ENCODE peak calls at places on chromosomes 11 and 22, in eight cellular contexts. H is epithelial cell of esophagus, V is neural progenitor cell, P is cardiac fibroblast, G is ovary, A is nephron progenitor cell, B is AG09309, L is AG10803. O is an unnamed sample.

GRCh38 chr22:35684270-35684700 is 33.4 kb upstream of the APOL5 start:
- DNase-seq in V (peak; percentile 67), G (peak; percentile 32), B (peak; percentile 4), H (peak; percentile 24), L (peak; percentile 63), P (peak; percentile 77), A (no peak), O (peak; percentile 29)

GRCh38 chr11:78688460-78688859 is 113.8 kb upstream of the NARS2 start:
- DNase-seq in B (no peak), L (no peak), H (peak; percentile 75), V (no peak), P (no peak), A (no peak), G (no peak), O (no peak)

GRCh38 chr22:23144926-23145906 is at the start of gene RAB36:
- DNase-seq in L (peak; percentile 97), P (peak; percentile 99), H (peak; percentile 99), A (peak; percentile 100), V (peak; percentile 100), B (peak; percentile 93), G (peak; percentile 100), O (peak; percentile 96)

GRCh38 chr11:108019870-108020540 is 11.3 kb downstream of the CUL5 start:
- DNase-seq in G (no peak), H (peak; percentile 5), A (peak; percentile 12), B (no peak), L (peak; percentile 46), V (no peak), P (peak; percentile 24), O (no peak)

GRCh38 chr22:41469218-41469851 is 418 bp downstream of the ACO2 start:
- DNase-seq in H (no peak), P (no peak), A (no peak), V (peak; percentile 55), L (no peak), G (no peak), B (no peak), O (no peak)

GRCh38 chr11:70159612-70160570 is 43.2 kb upstream of the FADD start:
- DNase-seq in L (peak; percentile 27), G (no peak), H (peak; percentile 96), P (peak; percentile 21), V (no peak), A (no peak), B (peak; percentile 44), O (peak; percentile 22)

GRCh38 chr11:27807594-27807993 is 107.3 kb upstream of the BDNF start:
- DNase-seq in V (no peak), H (no peak), B (peak; percentile 61), A (no peak), L (peak; percentile 72), G (no peak), P (peak; percentile 6), O (peak; percentile 34)

GRCh38 chr11:28529540-28530410 is 421.6 kb downstream of the METTL15 start:
- DNase-seq in A (peak; percentile 4), P (peak; percentile 79), V (peak; percentile 62), B (peak; percentile 47), L (peak; percentile 70), H (peak; percentile 65), G (no peak), O (peak; percentile 27)

GRCh38 chr11:78313181-78313788 is 104.3 kb downstream of the GAB2 start:
- DNase-seq in H (peak; percentile 87), G (peak; percentile 34), P (peak; percentile 85), L (peak; percentile 69), A (no peak), V (no peak), B (peak; percentile 55), O (peak; percentile 44)

GRCh38 chr22:45502215-45503070 is at the start of gene FBLN1:
- DNase-seq in B (no peak), L (no peak), H (no peak), V (peak; percentile 95), A (peak; percentile 87), P (peak; percentile 46), G (peak; percentile 68), O (no peak)

GRCh38 chr11:61332266-61332822 is 561 bp downstream of the DDB1 start:
- DNase-seq in A (no peak), P (peak; percentile 27), V (peak; percentile 47), G (no peak), L (peak; percentile 41), H (peak; percentile 35), B (no peak), O (no peak)

GRCh38 chr11:8257003-8257664 is 6.5 kb downstream of the LMO1 start:
- DNase-seq in G (no peak), L (no peak), P (no peak), H (peak; percentile 44), V (no peak), A (no peak), B (no peak), O (no peak)

GRCh38 chr11:125517116-125517804 is 21.2 kb upstream of the FEZ1 start:
- DNase-seq in H (no peak), V (peak; percentile 97), L (peak; percentile 74), G (peak; percentile 58), B (peak; percentile 46), P (peak; percentile 94), A (peak; percentile 73), O (no peak)

GRCh38 chr22:18000441-18001039 is 23.8 kb downstream of the MICAL3 start:
- DNase-seq in B (no peak), H (no peak), V (peak; percentile 63), P (peak; percentile 22), G (peak; percentile 40), A (peak; percentile 45), L (no peak), O (no peak)

GRCh38 chr22:17997456-17997855 is 26.9 kb downstream of the MICAL3 start:
- DNase-seq in V (no peak), L (no peak), P (no peak), A (no peak), H (peak; percentile 53), B (no peak), G (no peak), O (no peak)

GRCh38 chr22:17998913-17999312 is 25.4 kb downstream of the MICAL3 start:
- DNase-seq in P (no peak), H (no peak), A (no peak), G (no peak), V (no peak), L (no peak), B (no peak), O (no peak)

GRCh38 chr22:17999851-18000250 is 24.5 kb downstream of the MICAL3 start:
- DNase-seq in P (no peak), A (no peak), B (no peak), G (no peak), H (peak; percentile 43), L (no peak), V (no peak), O (no peak)

DNA sequence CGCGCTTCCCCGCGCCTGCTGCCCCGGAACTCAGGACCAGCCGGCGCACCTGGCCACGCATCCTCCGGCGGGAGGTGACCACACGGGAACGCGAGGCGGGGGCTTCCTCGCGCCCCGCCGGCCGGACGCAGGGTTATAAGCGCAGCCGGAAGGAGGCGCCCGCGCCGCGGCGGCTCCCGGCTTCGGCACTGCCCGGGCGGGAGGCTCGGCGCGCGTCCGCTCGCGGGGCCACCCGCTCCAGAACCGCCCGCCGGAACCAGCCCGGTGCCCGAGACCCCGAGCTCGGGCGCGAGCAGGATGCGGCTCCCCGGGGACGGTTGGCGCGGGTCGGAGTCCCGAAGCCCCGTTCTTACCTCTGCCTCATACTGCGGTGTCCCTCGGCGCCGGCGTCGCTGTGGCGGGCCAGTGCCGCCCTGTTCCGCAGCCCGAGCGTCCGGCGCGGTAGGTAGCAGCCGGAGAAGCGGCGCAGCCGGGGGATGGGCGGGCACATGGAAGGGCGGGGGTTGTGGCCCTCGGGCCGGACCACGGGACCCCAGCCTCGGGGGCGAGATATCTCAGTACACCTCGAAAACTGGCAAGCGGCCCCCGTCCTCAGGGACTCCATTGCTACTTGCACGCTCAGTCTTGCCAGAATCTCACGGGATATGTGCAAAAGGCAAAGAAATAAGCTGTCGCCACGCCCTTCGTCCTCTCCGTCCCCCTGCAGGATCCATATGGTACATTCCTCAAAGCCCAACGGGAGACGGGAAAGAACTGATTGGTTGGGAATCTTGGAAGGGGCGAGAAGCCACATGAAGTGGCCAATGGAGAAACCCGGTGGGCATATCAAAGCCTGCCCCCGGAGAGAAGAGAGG is 23.1 kb downstream of the MICAL3 start:
- DNase-seq in H (peak; percentile 95), G (peak; percentile 92), L (peak; percentile 99), B (peak; percentile 95), P (peak; percentile 99), A (peak; percentile 88), V (peak; percentile 97), O (peak; percentile 94)
- TF ChIP-seq CTCF in H (peak; percentile 24), G (peak; percentile 64), L (peak; percentile 34), B (peak; percentile 38), P (peak; percentile 20), A (no peak), V (peak; percentile 64), O (peak; percentile 39)

GRCh38 chr22:38104084-38104483 is 6.4 kb downstream of the BAIAP2L2 start:
- DNase-seq in G (no peak), L (no peak), A (no peak), P (peak; percentile 25), B (no peak), H (no peak), V (peak; percentile 65), O (no peak)
- TF ChIP-seq CTCF in G (no peak), L (peak; percentile 38), A (no peak), P (peak; percentile 46), B (peak; percentile 39), H (peak; percentile 29), V (peak; percentile 47), O (peak; percentile 16)

DNA sequence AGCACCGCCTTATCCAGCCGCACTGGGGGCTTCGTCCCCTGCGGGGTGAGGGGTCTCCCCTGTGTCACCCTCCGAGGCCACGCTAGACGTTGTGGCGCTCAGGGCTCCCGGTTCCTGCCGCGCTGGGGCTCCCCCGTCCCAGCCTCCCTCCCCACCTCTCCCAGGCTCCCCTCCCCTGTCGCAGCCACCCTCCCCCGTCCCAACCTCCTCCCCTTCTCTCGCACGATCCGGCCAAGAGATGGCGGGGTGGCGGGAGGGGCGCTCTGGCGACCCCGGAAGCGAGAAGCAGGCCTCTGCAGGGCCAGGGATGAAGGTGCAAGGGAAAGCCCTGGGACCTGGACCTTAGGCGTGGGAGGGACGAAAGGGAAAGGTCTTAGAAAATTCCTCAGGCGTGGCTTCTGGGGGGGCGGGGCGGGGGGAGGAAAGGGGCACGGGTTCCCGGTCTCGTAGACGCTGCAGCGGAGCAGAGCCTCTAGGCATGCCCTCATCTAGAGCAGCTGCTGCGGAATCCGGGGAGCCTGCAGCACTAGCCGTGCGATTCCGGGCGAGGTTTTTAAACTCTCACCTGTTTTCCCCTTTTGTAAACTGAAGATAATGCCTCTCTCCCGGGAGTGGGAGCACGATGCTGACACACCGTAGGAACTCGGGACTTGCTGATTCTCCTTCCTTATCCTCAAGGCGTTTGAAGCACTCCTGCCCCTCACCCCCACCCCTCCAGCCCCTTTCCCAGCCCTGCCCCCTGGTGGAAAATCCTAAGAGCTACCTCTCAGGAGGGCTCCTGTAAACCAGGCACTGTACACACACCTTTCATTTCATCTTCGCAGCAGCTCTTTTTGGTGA is 14.4 kb downstream of the KCNJ5 start:
- DNase-seq in H (peak; percentile 72), B (no peak), V (peak; percentile 72), P (peak; percentile 40), L (no peak), G (no peak), A (peak; percentile 56), O (no peak)
- TF ChIP-seq CTCF in H (peak; percentile 48), B (peak; percentile 44), V (peak; percentile 62), P (peak; percentile 48), L (peak; percentile 52), G (no peak), A (peak; percentile 23), O (peak; percentile 46)

DNA sequence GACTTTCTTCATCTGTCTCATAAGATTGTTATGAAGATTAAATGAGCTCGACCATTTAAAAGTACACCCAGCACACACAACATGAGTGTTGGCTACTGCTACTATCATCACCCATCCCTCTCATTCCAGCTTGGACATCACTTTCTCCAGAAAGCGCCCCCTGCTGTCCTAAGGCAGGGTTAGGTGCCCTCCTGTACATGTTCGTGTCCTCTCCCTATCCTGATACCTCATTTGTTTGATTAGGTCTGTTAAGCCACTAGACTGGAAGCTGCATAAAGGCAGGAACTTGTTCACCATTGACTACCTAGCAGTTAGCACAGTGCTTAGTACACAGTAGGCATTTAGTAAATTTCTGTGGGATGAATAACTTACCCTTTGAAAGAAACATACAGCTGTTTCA is 85.5 kb downstream of the ENTHD1 start:
- DNase-seq in A (peak; percentile 15), P (peak; percentile 26), V (peak; percentile 58), H (peak; percentile 24), G (no peak), B (no peak), L (no peak), O (no peak)
- TF ChIP-seq CTCF in A (peak; percentile 12), P (peak; percentile 61), V (peak; percentile 55), H (peak; percentile 17), G (no peak), B (peak; percentile 60), L (peak; percentile 28), O (peak; percentile 46)